ENCODE peak calls at places on chromosomes 5 and 9, in six cellular contexts. S is cardiac muscle cell, G is chondrocyte, O is adrenal gland, B is AG10803, M is left ventricle myocardium inferior. K is an unnamed sample.

GRCh38 chr5:160054831-160055230 is 45.9 kb downstream of the TTC1 start:
- DNase-seq in G (no peak), O (no peak), S (no peak), B (peak; percentile 21), M (no peak), K (no peak)

GRCh38 chr5:169424279-169424955 is 123.5 kb upstream of the SLIT3 start:
- DNase-seq in O (no peak), G (no peak), M (no peak), B (no peak), S (no peak), K (no peak)

GRCh38 chr9:3857673-3858072 is 331.9 kb upstream of the RFX3 start:
- DNase-seq in B (peak; percentile 68), M (no peak), S (no peak), G (no peak), O (no peak), K (no peak)

GRCh38 chr5:96220610-96221390 is 212.2 kb downstream of the PCSK1 start:
- DNase-seq in G (no peak), S (no peak), B (peak; percentile 86), M (no peak), O (no peak), K (no peak)

GRCh38 chr5:174920906-174921550 is 196.6 kb downstream of the MSX2 start:
- DNase-seq in G (no peak), O (no peak), M (no peak), S (no peak), B (no peak), K (no peak)

GRCh38 chr5:79108792-79109191 is 2.8 kb upstream of the BHMT start:
- DNase-seq in O (no peak), S (no peak), G (no peak), B (no peak), M (no peak), K (no peak)

GRCh38 chr5:11573140-11573800 is 331.0 kb downstream of the CTNND2 start:
- DNase-seq in O (no peak), B (no peak), M (no peak), S (no peak), G (no peak), K (no peak)

GRCh38 chr5:138528208-138528607 is 14.8 kb downstream of the ETF1 start:
- DNase-seq in B (no peak), G (no peak), O (no peak), M (no peak), S (no peak), K (no peak)

GRCh38 chr9:94900222-94901018 is 173.9 kb downstream of the AOPEP start:
- DNase-seq in M (no peak), B (peak; percentile 99), S (no peak), G (no peak), O (peak; percentile 62), K (no peak)

GRCh38 chr5:6402939-6403338 is 24.6 kb upstream of the MED10 start:
- DNase-seq in M (no peak), S (no peak), B (peak; percentile 67), O (no peak), G (no peak), K (no peak)

GRCh38 chr5:142186821-142187594 is 78.4 kb downstream of the NDFIP1 start:
- DNase-seq in M (no peak), O (no peak), G (no peak), B (no peak), S (no peak), K (no peak)

GRCh38 chr5:516338-516925 is 7.8 kb downstream of the SLC9A3 start:
- DNase-seq in B (no peak), O (no peak), M (no peak), G (no peak), S (no peak), K (no peak)

GRCh38 chr9:14479187-14479586 is 165.2 kb upstream of the NFIB start:
- DNase-seq in O (no peak), B (no peak), M (no peak), G (no peak), S (no peak), K (no peak)

GRCh38 chr9:109320338-109320733 is 523 bp downstream of the EPB41L4B start:
- DNase-seq in O (no peak), G (no peak), S (peak; percentile 62), M (no peak), B (no peak), K (no peak)

GRCh38 chr9:2018764-2019548 is 3.8 kb downstream of the SMARCA2 start:
- DNase-seq in O (no peak), S (no peak), B (no peak), M (no peak), G (no peak), K (no peak)

GRCh38 chr5:97427235-97427634 is 244.2 kb upstream of the RIOK2 start:
- DNase-seq in M (no peak), B (no peak), S (no peak), O (no peak), G (no peak), K (no peak)

GRCh38 chr5:157540707-157541451 is 34.7 kb downstream of the ADAM19 start:
- DNase-seq in S (no peak), O (peak; percentile 30), M (peak; percentile 58), B (peak; percentile 78), G (no peak), K (no peak)

GRCh38 chr5:95530441-95530840 is 24.3 kb downstream of the SKIC3 start:
- DNase-seq in S (no peak), M (no peak), B (peak; percentile 84), G (no peak), O (peak; percentile 72), K (no peak)

GRCh38 chr5:19859020-19859419 is 129.0 kb downstream of the CDH18 start:
- DNase-seq in B (no peak), M (no peak), S (no peak), O (no peak), G (no peak), K (no peak)

GRCh38 chr5:19855929-19856328 is 132.1 kb downstream of the CDH18 start:
- DNase-seq in S (no peak), M (no peak), B (peak; percentile 36), O (no peak), G (no peak), K (no peak)

GRCh38 chr5:19853616-19854240 is 134.3 kb downstream of the CDH18 start:
- DNase-seq in S (no peak), G (no peak), B (peak; percentile 71), O (no peak), M (no peak), K (no peak)

GRCh38 chr5:19855453-19855852 is 132.5 kb downstream of the CDH18 start:
- DNase-seq in S (no peak), B (no peak), M (no peak), O (no peak), G (no peak), K (no peak)

GRCh38 chr5:19855031-19855430 is 133.0 kb downstream of the CDH18 start:
- DNase-seq in M (no peak), B (no peak), S (no peak), G (no peak), O (no peak), K (no peak)
- TF ChIP-seq CTCF in M (no peak), B (no peak), S (no peak), G (no peak), O (no peak), K (no peak)

GRCh38 chr5:50786073-50786472 is 119.6 kb downstream of the PARP8 start:
- DNase-seq in S (no peak), B (peak; percentile 19), O (no peak), G (no peak), M (no peak), K (no peak)

GRCh38 chr5:50792845-50793244 is 126.4 kb downstream of the PARP8 start:
- DNase-seq in M (no peak), G (no peak), O (no peak), B (no peak), S (no peak), K (no peak)

GRCh38 chr5:50794812-50795211 is 128.4 kb downstream of the PARP8 start:
- DNase-seq in S (no peak), G (peak; percentile 38), B (no peak), M (no peak), O (no peak), K (no peak)

DNA sequence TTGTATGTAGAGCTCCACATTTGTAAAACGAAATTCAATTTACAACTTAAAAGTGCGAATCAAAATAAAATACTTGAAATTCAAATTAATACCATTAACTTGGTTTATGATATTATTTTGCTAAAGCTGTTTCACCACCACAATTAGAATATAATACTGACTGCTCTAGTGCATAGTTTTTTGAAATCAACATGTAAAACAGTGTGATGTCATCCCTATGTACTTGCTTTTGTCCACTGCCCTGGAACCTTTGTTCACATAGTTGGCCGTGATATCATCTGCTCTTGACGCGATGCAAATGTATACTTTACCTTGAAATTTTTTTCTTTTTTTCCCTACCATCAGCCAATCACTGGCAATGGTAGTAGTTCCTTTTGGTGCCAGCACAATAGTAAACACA is 125.4 kb downstream of the PARP8 start:
- DNase-seq in O (no peak), G (no peak), B (no peak), M (no peak), S (no peak), K (no peak)
- TF ChIP-seq CTCF in O (no peak), G (no peak), B (no peak), M (no peak), S (no peak), K (no peak)

DNA sequence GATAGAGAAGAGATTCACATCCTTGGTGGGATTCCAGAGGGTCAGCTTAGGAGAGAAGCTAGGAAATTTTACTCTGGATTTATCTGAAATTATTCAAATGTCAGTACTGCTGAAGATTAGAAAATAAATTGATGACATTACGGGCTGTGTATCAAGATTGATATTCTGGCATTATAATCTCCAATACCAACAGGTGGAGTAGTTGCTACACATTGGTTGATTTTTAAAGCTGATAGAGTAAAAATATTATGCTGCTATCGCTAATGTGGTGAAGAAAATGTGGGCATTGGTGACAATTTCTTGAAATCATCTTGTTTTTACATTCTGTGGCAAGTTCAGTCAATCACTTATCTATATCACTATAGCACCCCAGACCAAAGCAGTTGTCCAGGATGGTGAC is 378.5 kb downstream of the MTRR start:
- DNase-seq in O (no peak), B (no peak), G (no peak), S (no peak), M (no peak), K (no peak)
- TF ChIP-seq CTCF in O (no peak), B (peak; percentile 20), G (peak; percentile 81), S (peak; percentile 9), M (no peak), K (no peak)

GRCh38 chr5:135271533-135272310 is 127.3 kb downstream of the MACROH2A1 start:
- DNase-seq in B (peak; percentile 65), S (peak; percentile 29), O (no peak), G (no peak), M (no peak), K (no peak)

GRCh38 chr5:135272311-135272805 is 126.7 kb downstream of the MACROH2A1 start:
- DNase-seq in M (no peak), S (no peak), G (no peak), O (no peak), B (no peak), K (no peak)

GRCh38 chr5:135276151-135276550 is 122.9 kb downstream of the MACROH2A1 start:
- DNase-seq in O (no peak), M (no peak), B (no peak), S (no peak), G (no peak), K (no peak)

GRCh38 chr5:135269828-135270545 is 129.0 kb downstream of the MACROH2A1 start:
- DNase-seq in S (no peak), G (no peak), B (peak; percentile 74), O (no peak), M (no peak), K (no peak)

DNA sequence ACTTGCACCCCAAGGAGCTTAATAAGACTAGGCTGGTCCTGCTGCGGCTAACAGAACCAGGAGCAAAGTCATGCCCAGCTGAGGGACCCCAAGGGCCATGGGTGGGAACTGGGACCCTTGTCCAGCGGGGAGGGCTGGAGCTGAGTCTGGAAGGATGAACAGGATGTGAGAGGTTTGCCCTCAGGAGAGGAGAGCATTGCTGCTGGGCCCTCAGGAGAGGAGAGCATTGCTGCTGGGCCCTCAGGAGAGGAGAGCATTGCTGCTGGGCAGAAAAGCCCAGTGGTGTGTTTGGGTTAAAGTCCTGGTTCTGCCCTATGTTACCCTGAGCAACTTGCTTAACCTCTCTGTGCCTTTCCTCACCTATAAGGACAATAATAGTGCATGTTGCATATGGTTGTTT is 125.8 kb downstream of the MACROH2A1 start:
- DNase-seq in O (no peak), G (no peak), S (no peak), M (no peak), B (no peak), K (no peak)
- TF ChIP-seq CTCF in O (no peak), G (no peak), S (no peak), M (no peak), B (no peak), K (no peak)

K was measured in omental fat pad.